ENCODE peak calls at places on chromosome 4, in four cellular contexts. S is HCT116, V is adrenal gland, N is esophagus muscularis mucosa. U is an unnamed sample.

GRCh38 chr4:47668810-47669408 is 169.0 kb downstream of the CORIN start:
- DNase-seq in S (peak), V (peak), N (no peak), U (no peak)

GRCh38 chr4:165199722-165200121 is 7.6 kb upstream of the KLHL2 start:
- DNase-seq in S (no peak), V (no peak), N (no peak), U (no peak)

GRCh38 chr4:120874792-120875774 is 47.4 kb downstream of the PRDM5 start:
- DNase-seq in S (no peak), V (no peak), N (no peak), U (no peak)

GRCh38 chr4:140309124-140309870 is 64.1 kb upstream of the SCOC start:
- DNase-seq in S (no peak), V (no peak), N (no peak), U (no peak)

GRCh38 chr4:37882665-37883296 is 8.1 kb upstream of the TBC1D1 start:
- DNase-seq in S (no peak), V (peak), N (peak), U (no peak)

GRCh38 chr4:129806986-129807385 is 711.0 kb downstream of the C4orf33 start:
- DNase-seq in S (no peak), V (no peak), N (no peak), U (no peak)

GRCh38 chr4:25865586-25865985 is 2.8 kb upstream of the SEL1L3 start:
- DNase-seq in S (peak), V (no peak), N (no peak), U (no peak)

GRCh38 chr4:2638730-2639129 is 102.3 kb downstream of the FAM193A start:
- DNase-seq in S (no peak), V (no peak), N (no peak), U (no peak)

GRCh38 chr4:77264826-77265225 is 107.8 kb downstream of the CCNG2 start:
- DNase-seq in S (no peak), V (no peak), N (no peak), U (no peak)

GRCh38 chr4:123158576-123158975 is 236.2 kb upstream of the NUDT6 start:
- DNase-seq in S (no peak), V (no peak), N (no peak), U (no peak)

GRCh38 chr4:87092389-87093141 is 127.9 kb downstream of the KLHL8 start:
- DNase-seq in S (peak), V (peak), N (no peak), U (no peak)

GRCh38 chr4:92257931-92258857 is 45.6 kb upstream of the GRID2 start:
- DNase-seq in S (no peak), V (no peak), N (no peak), U (no peak)

GRCh38 chr4:81562093-81562492 is 90.4 kb upstream of the RASGEF1B start:
- DNase-seq in S (no peak), V (no peak), N (no peak), U (no peak)

GRCh38 chr4:140793291-140793690 is 37.1 kb upstream of the TBC1D9 start:
- DNase-seq in S (no peak), V (no peak), N (no peak), U (peak)

DNA sequence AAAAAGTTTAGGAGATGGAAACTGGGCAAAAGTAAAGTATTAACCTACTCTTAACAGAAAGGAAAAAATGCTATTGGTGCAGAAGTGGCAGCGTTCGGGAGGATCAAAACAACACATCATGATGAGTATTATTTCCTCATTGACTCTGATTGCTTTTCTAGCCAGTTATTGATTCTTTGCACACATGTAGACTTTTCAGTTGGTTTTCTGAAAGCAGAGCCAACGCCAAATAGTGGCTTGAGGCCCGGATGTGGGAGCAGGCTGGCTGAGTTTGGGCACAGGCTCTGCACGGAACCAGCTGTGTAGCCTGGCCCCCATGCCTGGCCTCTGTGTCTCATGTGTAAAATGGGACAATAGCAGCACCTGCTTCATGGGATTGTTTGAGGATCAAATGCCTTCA is 21.8 kb downstream of the STOX2 start:
- DNase-seq in S (no peak), V (no peak), N (no peak), U (no peak)
- TF ChIP-seq CTCF in S (no peak), V (no peak), N (no peak), U (no peak)

DNA sequence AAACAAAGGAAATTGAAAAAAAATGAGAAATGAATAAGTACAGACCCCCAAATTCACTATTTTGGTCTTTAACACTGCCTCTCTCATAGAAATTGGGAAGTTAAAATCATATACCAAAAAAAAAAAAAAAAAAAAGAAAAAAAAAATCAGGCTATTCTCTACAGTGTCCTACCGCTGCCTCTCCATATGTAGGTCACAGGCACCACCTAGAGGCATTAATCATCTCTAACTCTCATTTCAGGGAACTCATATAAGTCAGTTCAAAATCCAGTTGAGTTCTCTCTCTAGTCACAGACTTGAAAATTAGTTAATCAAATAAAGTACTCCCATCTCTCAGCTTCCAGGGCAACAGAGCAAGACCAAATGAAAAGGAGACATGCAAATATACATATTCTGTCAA is 47.9 kb downstream of the COX18 start:
- DNase-seq in S (peak), V (no peak), N (no peak), U (no peak)
- TF ChIP-seq CTCF in S (no peak), V (no peak), N (no peak), U (peak)

GRCh38 chr4:82890913-82891727 is at the start of gene SEC31A:
- DNase-seq in S (peak), V (peak), N (peak), U (peak)
- TF ChIP-seq CTCF in S (no peak), V (peak), N (no peak), U (peak)

GRCh38 chr4:147733614-147734344 is 1.9 kb downstream of the ARHGAP10 start:
- DNase-seq in S (no peak), V (peak), N (no peak), U (no peak)
- TF ChIP-seq CTCF in S (no peak), V (no peak), N (no peak), U (peak)

GRCh38 chr4:51907001-51907669 is 64.2 kb downstream of the DCUN1D4 start:
- DNase-seq in S (no peak), V (no peak), N (no peak), U (no peak)
- TF ChIP-seq CTCF in S (no peak), V (no peak), N (no peak), U (no peak)

GRCh38 chr4:17510582-17510981 is 1.3 kb downstream of the QDPR start:
- DNase-seq in S (no peak), V (no peak), N (no peak), U (no peak)

GRCh38 chr4:17514865-17515264 is at the start of gene CLRN2:
- DNase-seq in S (no peak), V (no peak), N (no peak), U (no peak)

GRCh38 chr4:17512973-17513665 is 1.2 kb upstream of the QDPR start:
- DNase-seq in S (no peak), V (no peak), N (no peak), U (no peak)

GRCh38 chr4:17511041-17511949 is 595 bp downstream of the QDPR start:
- DNase-seq in S (peak), V (peak), N (no peak), U (no peak)

GRCh38 chr4:17511950-17512795 is at the start of gene QDPR:
- DNase-seq in S (peak), V (peak), N (no peak), U (peak)
- TF ChIP-seq CTCF in S (peak), V (peak), N (no peak), U (peak)

GRCh38 chr4:185344743-185345538 is 50.8 kb downstream of the LRP2BP start:
- DNase-seq in S (no peak), V (no peak), N (no peak), U (no peak)
- TF ChIP-seq CTCF in S (no peak), V (no peak), N (no peak), U (no peak)

DNA sequence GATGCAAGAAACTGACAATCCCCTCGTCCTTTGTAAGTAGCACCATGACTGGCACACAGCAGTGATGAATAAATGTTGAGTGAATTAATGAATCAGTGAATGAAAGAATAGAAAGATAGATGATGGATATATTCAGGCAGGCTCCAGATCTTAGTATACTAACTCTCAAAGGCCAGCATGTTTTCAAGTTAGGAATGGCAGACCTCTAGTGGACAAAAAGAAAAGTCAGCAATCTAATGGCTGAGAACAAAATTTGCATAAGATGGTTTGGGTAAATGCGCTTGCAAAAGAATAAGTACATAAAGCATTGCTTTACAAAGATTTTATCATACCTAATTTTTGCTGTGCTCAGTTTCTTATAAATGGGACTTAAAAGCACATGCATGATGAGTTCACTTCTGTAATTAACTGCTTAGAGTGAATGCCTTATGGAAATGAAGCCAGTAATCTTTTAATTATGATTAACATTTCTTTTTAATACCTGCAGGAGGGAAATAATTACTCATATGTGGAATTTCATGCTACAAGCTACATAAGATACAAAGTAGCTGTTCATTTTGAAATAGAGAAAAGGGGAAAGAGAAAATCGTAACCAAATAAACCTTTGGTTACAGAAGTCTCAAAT is 126.9 kb upstream of the GPRIN3 start:
- DNase-seq in S (peak), V (no peak), N (no peak), U (no peak)
- TF ChIP-seq CTCF in S (peak), V (peak), N (peak), U (peak)

DNA sequence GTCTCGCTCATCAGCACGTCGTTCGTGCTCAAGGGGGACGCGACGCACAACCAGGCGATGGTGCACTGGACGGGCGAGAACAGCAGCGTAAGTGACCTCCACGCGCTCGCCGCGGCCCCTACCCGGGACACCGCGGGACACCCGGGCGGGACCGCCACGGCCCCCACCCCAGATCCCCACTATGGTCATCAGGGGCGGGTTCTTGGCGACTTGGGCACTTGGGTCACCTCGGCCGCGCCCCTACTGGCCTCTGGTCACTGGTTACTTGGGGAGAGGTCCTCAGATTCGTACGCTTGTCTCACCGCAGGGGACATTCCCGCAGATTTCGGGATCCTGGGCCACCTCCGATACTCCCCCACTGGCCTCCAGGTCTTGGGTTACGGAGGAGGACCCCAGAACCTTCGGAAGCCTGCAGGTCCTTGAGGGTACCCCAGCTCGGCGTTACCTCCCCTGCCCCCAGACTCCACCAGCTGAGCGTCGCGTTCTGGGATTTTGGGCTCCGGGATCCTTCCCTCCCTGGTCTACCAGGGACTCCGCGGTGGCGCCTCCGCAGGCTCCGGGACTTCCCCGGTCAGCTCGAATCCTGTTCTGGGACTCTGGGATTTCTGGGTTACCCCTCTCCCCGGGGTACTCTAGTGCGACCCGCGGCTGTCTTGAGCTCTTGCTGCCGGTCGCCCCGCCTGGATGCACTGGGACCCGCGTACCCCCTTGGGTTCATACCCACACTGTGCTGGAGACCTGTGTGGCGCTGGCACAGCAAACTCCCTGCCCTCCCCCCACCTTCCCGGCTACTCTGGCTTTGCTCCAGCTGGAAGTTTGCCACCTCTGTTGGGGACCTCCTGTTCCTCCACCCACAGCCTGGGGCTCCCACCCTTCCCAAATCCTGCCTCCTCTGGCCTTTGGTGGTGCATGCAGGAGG is 961 bp downstream of the SORCS2 start:
- DNase-seq in S (no peak), V (no peak), N (no peak), U (no peak)
- TF ChIP-seq CTCF in S (no peak), V (no peak), N (no peak), U (no peak)

GRCh38 chr4:133145758-133146157 is 3.3 kb upstream of the PCDH10 start:
- DNase-seq in S (no peak), V (no peak), N (no peak), U (no peak)
- TF ChIP-seq CTCF in S (no peak), V (no peak), N (no peak), U (no peak)

U was measured in osteocyte.